ENCODE peak calls at places on chromosomes 1 and 21, in seven cellular contexts. X, Z, K, V, T, F and Q are unnamed samples.

GRCh38 chr21:25569084-25569483 is 38.2 kb downstream of the MRPL39 start:
- DNase-seq in X (no peak), Z (no peak), K (no peak), V (no peak), T (no peak), F (no peak), Q (no peak)

GRCh38 chr1:31310131-31310530 is 13.3 kb downstream of the ZCCHC17 start:
- DNase-seq in X (no peak), Z (no peak), K (no peak), V (no peak), T (no peak), F (no peak), Q (no peak)

GRCh38 chr1:117564227-117565082 is 41.4 kb upstream of the TENT5C start:
- DNase-seq in X (peak; percentile 11), Z (peak; percentile 9), K (no peak), V (no peak), T (no peak), F (no peak), Q (no peak)

GRCh38 chr1:240385985-240386978 is 225.7 kb downstream of the GREM2 start:
- DNase-seq in X (no peak), Z (no peak), K (no peak), V (no peak), T (no peak), F (no peak), Q (no peak)

GRCh38 chr1:90716552-90717355 is at the start of gene BARHL2:
- DNase-seq in X (no peak), Z (no peak), K (peak; percentile 36), V (no peak), T (no peak), F (no peak), Q (peak; percentile 32)

GRCh38 chr1:210770396-210770984 is 363.5 kb downstream of the KCNH1 start:
- DNase-seq in X (no peak), Z (no peak), K (no peak), V (no peak), T (no peak), F (no peak), Q (no peak)

GRCh38 chr1:58907398-58907797 is 123.6 kb upstream of the JUN start:
- DNase-seq in X (no peak), Z (no peak), K (no peak), V (no peak), T (no peak), F (no peak), Q (no peak)

GRCh38 chr1:210330279-210330866 is 1.7 kb downstream of the HHAT start:
- DNase-seq in X (no peak), Z (no peak), K (no peak), V (peak; percentile 70), T (peak; percentile 30), F (no peak), Q (no peak)

GRCh38 chr1:55993608-55994251 is 585.6 kb downstream of the PLPP3 start:
- DNase-seq in X (no peak), Z (no peak), K (no peak), V (no peak), T (no peak), F (no peak), Q (no peak)

GRCh38 chr1:118940957-118941356 is 47.2 kb downstream of the TBX15 start:
- DNase-seq in X (no peak), Z (no peak), K (no peak), V (no peak), T (no peak), F (no peak), Q (no peak)

GRCh38 chr1:237105826-237106225 is 63.8 kb downstream of the RYR2 start:
- DNase-seq in X (no peak), Z (no peak), K (no peak), V (no peak), T (no peak), F (no peak), Q (no peak)

GRCh38 chr1:24157921-24158481 is 15.1 kb upstream of the IL22RA1 start:
- DNase-seq in X (no peak), Z (no peak), K (no peak), V (no peak), T (no peak), F (no peak), Q (no peak)

GRCh38 chr1:244329591-244330317 is 122.0 kb downstream of the ADSS2 start:
- DNase-seq in X (no peak), Z (no peak), K (no peak), V (no peak), T (no peak), F (no peak), Q (no peak)

GRCh38 chr1:174740248-174740990 is 259.3 kb upstream of the CACYBP start:
- DNase-seq in X (no peak), Z (no peak), K (no peak), V (no peak), T (no peak), F (no peak), Q (no peak)

GRCh38 chr1:75083848-75084514 is 50.2 kb upstream of the LHX8 start:
- DNase-seq in X (no peak), Z (no peak), K (no peak), V (no peak), T (no peak), F (no peak), Q (no peak)

GRCh38 chr1:111742938-111743549 is 3.8 kb upstream of the INKA2 start:
- DNase-seq in X (no peak), Z (no peak), K (no peak), V (no peak), T (no peak), F (no peak), Q (no peak)

GRCh38 chr21:17660862-17661261 is 48.2 kb upstream of the BTG3 start:
- DNase-seq in X (no peak), Z (no peak), K (no peak), V (peak; percentile 21), T (no peak), F (no peak), Q (no peak)

GRCh38 chr1:212178830-212179370 is 106.3 kb upstream of the PPP2R5A start:
- DNase-seq in X (no peak), Z (no peak), K (no peak), V (no peak), T (no peak), F (no peak), Q (no peak)

GRCh38 chr1:67213164-67213563 is 46.9 kb downstream of the IL23R start:
- DNase-seq in X (no peak), Z (no peak), K (peak; percentile 17), V (no peak), T (no peak), F (no peak), Q (no peak)

GRCh38 chr1:230073371-230074035 is 6.5 kb downstream of the GALNT2 start:
- DNase-seq in X (no peak), Z (no peak), K (no peak), V (no peak), T (no peak), F (no peak), Q (no peak)

GRCh38 chr1:114023377-114023776 is 44.1 kb downstream of the OLFML3 start:
- DNase-seq in X (no peak), Z (no peak), K (no peak), V (no peak), T (no peak), F (no peak), Q (no peak)

GRCh38 chr21:34510148-34511142 is 1.6 kb downstream of the KCNE1 start:
- DNase-seq in X (no peak), Z (peak; percentile 52), K (peak; percentile 88), V (peak; percentile 82), T (peak; percentile 84), F (peak; percentile 49), Q (peak; percentile 76)

GRCh38 chr1:182565537-182565936 is 23.5 kb downstream of the RNASEL start:
- DNase-seq in X (no peak), Z (no peak), K (no peak), V (no peak), T (no peak), F (no peak), Q (no peak)

GRCh38 chr1:39928809-39929587 is 25.9 kb upstream of the MFSD2A start:
- DNase-seq in X (no peak), Z (no peak), K (no peak), V (no peak), T (peak; percentile 35), F (no peak), Q (no peak)

GRCh38 chr1:117634631-117635030 is 28.8 kb downstream of the TENT5C start:
- DNase-seq in X (no peak), Z (no peak), K (no peak), V (no peak), T (no peak), F (no peak), Q (no peak)

GRCh38 chr1:32989160-32989894 is 24.7 kb upstream of the RNF19B start:
- DNase-seq in X (no peak), Z (peak; percentile 83), K (no peak), V (peak; percentile 90), T (peak; percentile 56), F (no peak), Q (no peak)

GRCh38 chr21:21373969-21374368 is 375.8 kb downstream of the NCAM2 start:
- DNase-seq in X (no peak), Z (no peak), K (no peak), V (no peak), T (no peak), F (no peak), Q (no peak)
- TF ChIP-seq CTCF in X (no peak), Z (no peak), K (no peak), V (peak; percentile 22), T (no peak), F (no peak), Q (no peak)

GRCh38 chr1:160428655-160429054 is 28.3 kb downstream of the VANGL2 start:
- DNase-seq in X (no peak), Z (no peak), K (peak; percentile 66), V (peak; percentile 61), T (peak; percentile 77), F (peak; percentile 49), Q (no peak)
- TF ChIP-seq CTCF in X (peak; percentile 17), Z (no peak), K (peak; percentile 45), V (peak; percentile 54), T (peak; percentile 55), F (peak; percentile 66), Q (peak; percentile 40)

GRCh38 chr1:69073176-69073575 is 494.5 kb upstream of the LRRC7 start:
- DNase-seq in X (no peak), Z (no peak), K (no peak), V (no peak), T (no peak), F (no peak), Q (no peak)
- TF ChIP-seq CTCF in X (no peak), Z (no peak), K (no peak), V (no peak), T (no peak), F (no peak), Q (no peak)

GRCh38 chr1:156874572-156874971 is 13.9 kb downstream of the NTRK1 start:
- DNase-seq in X (no peak), Z (no peak), K (no peak), V (no peak), T (no peak), F (no peak), Q (no peak)

GRCh38 chr1:156874142-156874541 is 13.5 kb downstream of the NTRK1 start:
- DNase-seq in X (no peak), Z (no peak), K (no peak), V (no peak), T (no peak), F (no peak), Q (no peak)

GRCh38 chr1:156875067-156875615 is 14.5 kb downstream of the NTRK1 start:
- DNase-seq in X (no peak), Z (no peak), K (no peak), V (no peak), T (no peak), F (no peak), Q (no peak)

GRCh38 chr1:156877433-156877832 is 16.1 kb upstream of the PEAR1 start:
- DNase-seq in X (no peak), Z (no peak), K (no peak), V (no peak), T (no peak), F (no peak), Q (no peak)

GRCh38 chr1:156876281-156876680 is 15.6 kb downstream of the NTRK1 start:
- DNase-seq in X (no peak), Z (no peak), K (peak; percentile 59), V (no peak), T (no peak), F (no peak), Q (no peak)
- TF ChIP-seq CTCF in X (no peak), Z (no peak), K (no peak), V (no peak), T (no peak), F (no peak), Q (no peak)